ENCODE peak calls at places on chromosomes 6 and 20, in four cellular contexts. One of them, this sample, is unnamed.

GRCh38 chr20:10521068-10521834 is 86.1 kb downstream of the SLX4IP start:
- DNase-seq in brain microvascular endothelial cell: peak
- DNase-seq in CD8-positive, alpha-beta T cell: no peak
- DNase-seq in AG09309: no peak
- DNase-seq in this sample: no peak

GRCh38 chr6:156686429-156686939 is 90.7 kb upstream of the ARID1B start:
- DNase-seq in brain microvascular endothelial cell: peak
- DNase-seq in CD8-positive, alpha-beta T cell: no peak
- DNase-seq in AG09309: no peak
- DNase-seq in this sample: peak

GRCh38 chr6:65289491-65289890 is 417.5 kb downstream of the EYS start:
- DNase-seq in brain microvascular endothelial cell: no peak
- DNase-seq in CD8-positive, alpha-beta T cell: no peak
- DNase-seq in AG09309: no peak
- DNase-seq in this sample: peak

GRCh38 chr6:45052325-45052724 is 275.8 kb upstream of the RUNX2 start:
- DNase-seq in brain microvascular endothelial cell: no peak
- DNase-seq in CD8-positive, alpha-beta T cell: no peak
- DNase-seq in AG09309: no peak
- DNase-seq in this sample: no peak

GRCh38 chr6:38354033-38354373 is 285.7 kb downstream of the BTBD9 start:
- DNase-seq in brain microvascular endothelial cell: no peak
- DNase-seq in CD8-positive, alpha-beta T cell: no peak
- DNase-seq in AG09309: no peak
- DNase-seq in this sample: no peak

GRCh38 chr6:98824163-98824906 is 10.0 kb upstream of the POU3F2 start:
- DNase-seq in brain microvascular endothelial cell: no peak
- DNase-seq in CD8-positive, alpha-beta T cell: no peak
- DNase-seq in AG09309: no peak
- DNase-seq in this sample: no peak

GRCh38 chr6:18820725-18821124 is 433.6 kb downstream of the RNF144B start:
- DNase-seq in brain microvascular endothelial cell: no peak
- DNase-seq in CD8-positive, alpha-beta T cell: no peak
- DNase-seq in AG09309: no peak
- DNase-seq in this sample: no peak

GRCh38 chr20:63082308-63082938 is 75.7 kb upstream of the BHLHE23 start:
- DNase-seq in brain microvascular endothelial cell: peak
- DNase-seq in CD8-positive, alpha-beta T cell: no peak
- DNase-seq in AG09309: no peak
- DNase-seq in this sample: no peak

GRCh38 chr6:148577687-148578488 is 168.9 kb upstream of the UST start:
- DNase-seq in brain microvascular endothelial cell: peak
- DNase-seq in CD8-positive, alpha-beta T cell: peak
- DNase-seq in AG09309: peak
- DNase-seq in this sample: peak

GRCh38 chr6:31299947-31300346 is 28.1 kb upstream of the HLA-C start:
- DNase-seq in brain microvascular endothelial cell: no peak
- DNase-seq in CD8-positive, alpha-beta T cell: no peak
- DNase-seq in AG09309: no peak
- DNase-seq in this sample: no peak

GRCh38 chr6:2988426-2989331 is 11.0 kb upstream of the NQO2 start:
- DNase-seq in brain microvascular endothelial cell: peak
- DNase-seq in CD8-positive, alpha-beta T cell: peak
- DNase-seq in AG09309: peak
- DNase-seq in this sample: peak

GRCh38 chr6:35960192-35960591 is 39.3 kb upstream of the SRPK1 start:
- DNase-seq in brain microvascular endothelial cell: no peak
- DNase-seq in CD8-positive, alpha-beta T cell: no peak
- DNase-seq in AG09309: no peak
- DNase-seq in this sample: peak

GRCh38 chr20:34315236-34315635 is 12.1 kb upstream of the AHCY start:
- DNase-seq in brain microvascular endothelial cell: no peak
- DNase-seq in CD8-positive, alpha-beta T cell: no peak
- DNase-seq in AG09309: no peak
- DNase-seq in this sample: no peak

GRCh38 chr6:31304683-31305082 is 32.8 kb upstream of the HLA-C start:
- DNase-seq in brain microvascular endothelial cell: no peak
- DNase-seq in CD8-positive, alpha-beta T cell: no peak
- DNase-seq in AG09309: no peak
- DNase-seq in this sample: no peak

GRCh38 chr6:146295695-146296094 is 247.9 kb upstream of the RAB32 start:
- DNase-seq in brain microvascular endothelial cell: no peak
- DNase-seq in CD8-positive, alpha-beta T cell: no peak
- DNase-seq in AG09309: no peak
- DNase-seq in this sample: no peak

GRCh38 chr6:149080511-149080910 is 237.0 kb upstream of the TAB2 start:
- DNase-seq in brain microvascular endothelial cell: peak
- DNase-seq in CD8-positive, alpha-beta T cell: no peak
- DNase-seq in AG09309: peak
- DNase-seq in this sample: no peak

GRCh38 chr6:93177451-93177850 is 241.9 kb downstream of the EPHA7 start:
- DNase-seq in brain microvascular endothelial cell: no peak
- DNase-seq in CD8-positive, alpha-beta T cell: no peak
- DNase-seq in AG09309: no peak
- DNase-seq in this sample: no peak

GRCh38 chr20:36017034-36017951 is 48.9 kb downstream of the CNBD2 start:
- DNase-seq in brain microvascular endothelial cell: peak
- DNase-seq in CD8-positive, alpha-beta T cell: no peak
- DNase-seq in AG09309: peak
- DNase-seq in this sample: peak

GRCh38 chr6:97215157-97215769 is 67.8 kb downstream of the MMS22L start:
- DNase-seq in brain microvascular endothelial cell: peak
- DNase-seq in CD8-positive, alpha-beta T cell: no peak
- DNase-seq in AG09309: peak
- DNase-seq in this sample: peak

GRCh38 chr6:28977351-28978136 is 27.6 kb downstream of the ZNF311 start:
- DNase-seq in brain microvascular endothelial cell: peak
- DNase-seq in CD8-positive, alpha-beta T cell: no peak
- DNase-seq in AG09309: peak
- DNase-seq in this sample: no peak

GRCh38 chr20:426564-426963 is 18.5 kb downstream of the RBCK1 start:
- DNase-seq in brain microvascular endothelial cell: no peak
- DNase-seq in CD8-positive, alpha-beta T cell: no peak
- DNase-seq in AG09309: no peak
- DNase-seq in this sample: no peak

GRCh38 chr20:62571667-62572344 is 70.5 kb upstream of the SLCO4A1 start:
- DNase-seq in brain microvascular endothelial cell: no peak
- DNase-seq in CD8-positive, alpha-beta T cell: no peak
- DNase-seq in AG09309: no peak
- DNase-seq in this sample: no peak

GRCh38 chr6:129110687-129111343 is 227.9 kb downstream of the LAMA2 start:
- DNase-seq in brain microvascular endothelial cell: no peak
- DNase-seq in CD8-positive, alpha-beta T cell: no peak
- DNase-seq in AG09309: no peak
- DNase-seq in this sample: no peak

GRCh38 chr6:13914346-13914745 is 10.4 kb upstream of the RNF182 start:
- DNase-seq in brain microvascular endothelial cell: no peak
- DNase-seq in CD8-positive, alpha-beta T cell: no peak
- DNase-seq in AG09309: no peak
- DNase-seq in this sample: no peak

GRCh38 chr6:158018370-158018771 is 36.7 kb downstream of the SYNJ2 start:
- DNase-seq in brain microvascular endothelial cell: no peak
- DNase-seq in CD8-positive, alpha-beta T cell: no peak
- DNase-seq in AG09309: no peak
- DNase-seq in this sample: no peak

GRCh38 chr20:46060301-46060881 is 29.4 kb downstream of the NCOA5 start:
- DNase-seq in brain microvascular endothelial cell: no peak
- DNase-seq in CD8-positive, alpha-beta T cell: no peak
- DNase-seq in AG09309: no peak
- DNase-seq in this sample: no peak

GRCh38 chr6:76831299-76831698 is 632.0 kb downstream of the HTR1B start:
- DNase-seq in brain microvascular endothelial cell: no peak
- DNase-seq in CD8-positive, alpha-beta T cell: no peak
- DNase-seq in AG09309: no peak
- DNase-seq in this sample: no peak

GRCh38 chr6:106145741-106146227 is 59.6 kb downstream of the PRDM1 start:
- DNase-seq in brain microvascular endothelial cell: peak
- DNase-seq in CD8-positive, alpha-beta T cell: no peak
- DNase-seq in AG09309: no peak
- DNase-seq in this sample: no peak

GRCh38 chr6:53792973-53793317 is 1.9 kb upstream of the LRRC1 start:
- DNase-seq in brain microvascular endothelial cell: no peak
- DNase-seq in CD8-positive, alpha-beta T cell: no peak
- DNase-seq in AG09309: no peak
- DNase-seq in this sample: no peak
- H3K4me3 ChIP-seq in brain microvascular endothelial cell: peak
- H3K4me3 ChIP-seq in CD8-positive, alpha-beta T cell: no peak
- H3K4me3 ChIP-seq in AG09309: peak
- H3K4me3 ChIP-seq in this sample: peak

DNA sequence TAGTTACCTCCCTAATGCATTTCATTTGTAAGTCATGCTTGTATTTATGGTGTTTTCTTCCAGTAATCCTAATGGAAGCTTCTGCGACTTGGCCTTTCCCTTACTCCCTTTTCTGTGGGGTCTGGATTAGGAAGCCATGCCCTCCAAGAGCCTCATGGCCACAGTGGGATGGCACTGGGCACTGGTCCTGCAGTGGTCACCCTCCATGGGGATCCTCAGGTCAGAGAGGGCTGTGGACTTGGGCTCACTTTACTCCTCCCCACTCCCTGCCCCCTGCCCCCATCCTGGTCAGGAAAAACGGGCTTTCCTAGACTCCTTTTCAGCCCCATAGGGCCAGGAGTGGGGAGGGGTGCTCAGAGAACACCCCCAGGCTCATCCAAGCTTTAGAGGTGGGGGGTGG is 49.9 kb downstream of the EBF4 start:
- DNase-seq in brain microvascular endothelial cell: no peak
- DNase-seq in CD8-positive, alpha-beta T cell: no peak
- DNase-seq in AG09309: no peak
- DNase-seq in this sample: no peak
- H3K4me3 ChIP-seq in brain microvascular endothelial cell: no peak
- H3K4me3 ChIP-seq in CD8-positive, alpha-beta T cell: peak
- H3K4me3 ChIP-seq in AG09309: no peak
- H3K4me3 ChIP-seq in this sample: no peak

GRCh38 chr6:150145427-150145826 is 2.6 kb downstream of the PPP1R14C start:
- DNase-seq in brain microvascular endothelial cell: no peak
- DNase-seq in CD8-positive, alpha-beta T cell: no peak
- DNase-seq in AG09309: no peak
- DNase-seq in this sample: no peak
- H3K4me3 ChIP-seq in brain microvascular endothelial cell: no peak
- H3K4me3 ChIP-seq in CD8-positive, alpha-beta T cell: no peak
- H3K4me3 ChIP-seq in AG09309: no peak
- H3K4me3 ChIP-seq in this sample: no peak

GRCh38 chr20:12955611-12956010 is 53.2 kb upstream of the SPTLC3 start:
- DNase-seq in brain microvascular endothelial cell: no peak
- DNase-seq in CD8-positive, alpha-beta T cell: no peak
- DNase-seq in AG09309: no peak
- DNase-seq in this sample: no peak
- H3K4me3 ChIP-seq in brain microvascular endothelial cell: no peak
- H3K4me3 ChIP-seq in CD8-positive, alpha-beta T cell: no peak
- H3K4me3 ChIP-seq in AG09309: no peak
- H3K4me3 ChIP-seq in this sample: no peak

DNA sequence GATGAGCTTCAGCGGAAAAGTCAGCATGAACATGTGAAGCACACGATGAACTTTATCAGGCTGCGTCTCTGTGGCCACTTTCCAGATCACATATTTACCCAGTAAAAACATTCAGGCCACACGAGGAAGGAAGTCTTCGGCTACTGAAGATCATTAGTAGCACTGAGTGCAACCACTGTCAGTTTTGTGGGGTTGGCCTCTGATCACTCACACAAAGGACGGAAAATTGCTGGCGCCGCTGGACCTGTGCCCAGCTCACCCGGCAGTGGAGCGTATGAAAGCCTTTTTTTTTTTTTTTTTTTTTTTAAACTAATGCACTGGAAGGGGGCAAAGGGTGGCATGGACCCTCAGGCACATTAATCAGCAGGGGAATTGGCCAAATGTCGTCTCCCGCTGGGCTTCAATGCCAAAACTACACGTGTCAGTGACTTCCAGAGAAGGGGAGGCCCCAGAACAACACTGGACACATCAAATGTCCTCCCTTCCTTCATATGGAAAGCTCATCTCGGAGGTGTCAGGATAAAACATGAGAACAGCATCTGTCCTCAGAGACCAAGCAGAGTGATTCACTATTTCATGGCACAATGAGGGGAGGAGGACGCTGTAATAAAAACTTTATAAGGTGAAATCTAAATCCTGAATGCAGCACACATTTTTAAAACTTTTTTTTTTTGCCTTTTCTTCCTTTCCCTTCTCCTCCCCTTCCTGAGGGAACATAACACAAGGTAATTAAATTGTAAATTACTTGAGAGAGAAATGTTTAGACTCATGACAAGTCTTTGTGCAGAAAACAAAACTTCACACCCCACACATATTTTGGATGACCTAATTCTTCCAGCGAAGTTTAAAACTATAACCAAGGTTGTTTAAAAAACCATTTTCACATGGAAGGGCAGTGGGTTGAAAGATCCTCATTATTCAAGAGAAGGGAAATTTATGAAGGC is 223.4 kb downstream of the FOXC1 start:
- DNase-seq in brain microvascular endothelial cell: peak
- DNase-seq in CD8-positive, alpha-beta T cell: no peak
- DNase-seq in AG09309: no peak
- DNase-seq in this sample: no peak
- H3K4me3 ChIP-seq in brain microvascular endothelial cell: no peak
- H3K4me3 ChIP-seq in CD8-positive, alpha-beta T cell: no peak
- H3K4me3 ChIP-seq in AG09309: no peak
- H3K4me3 ChIP-seq in this sample: no peak

GRCh38 chr6:99993533-99994251 is at the start of gene MCHR2:
- DNase-seq in brain microvascular endothelial cell: no peak
- DNase-seq in CD8-positive, alpha-beta T cell: no peak
- DNase-seq in AG09309: no peak
- DNase-seq in this sample: no peak
- H3K4me3 ChIP-seq in brain microvascular endothelial cell: peak
- H3K4me3 ChIP-seq in CD8-positive, alpha-beta T cell: no peak
- H3K4me3 ChIP-seq in AG09309: peak
- H3K4me3 ChIP-seq in this sample: peak

DNA sequence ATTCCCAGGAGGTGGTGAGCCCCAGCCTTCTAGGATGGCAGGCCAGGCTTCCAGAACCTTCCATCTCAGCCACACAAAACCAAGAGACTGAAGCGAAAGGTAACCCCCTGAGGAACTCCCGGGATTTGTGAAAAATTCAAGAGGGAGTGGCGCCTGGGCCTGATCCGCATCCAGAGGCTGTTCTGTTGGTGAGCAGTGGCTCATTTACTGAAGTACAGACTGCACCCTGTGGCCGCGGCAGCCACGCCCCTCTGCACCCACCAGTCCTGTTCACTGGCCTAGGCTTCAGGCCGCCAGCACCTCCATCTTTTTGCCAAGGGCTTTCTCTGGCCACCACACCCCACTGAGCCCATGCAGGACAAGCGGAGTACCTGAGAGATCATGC is 79.1 kb upstream of the PTPN1 start:
- DNase-seq in brain microvascular endothelial cell: no peak
- DNase-seq in CD8-positive, alpha-beta T cell: no peak
- DNase-seq in AG09309: no peak
- DNase-seq in this sample: no peak
- H3K4me3 ChIP-seq in brain microvascular endothelial cell: no peak
- H3K4me3 ChIP-seq in CD8-positive, alpha-beta T cell: no peak
- H3K4me3 ChIP-seq in AG09309: no peak
- H3K4me3 ChIP-seq in this sample: no peak

GRCh38 chr20:5608104-5608447 is 142.1 kb upstream of the SHLD1 start:
- DNase-seq in brain microvascular endothelial cell: no peak
- DNase-seq in CD8-positive, alpha-beta T cell: no peak
- DNase-seq in AG09309: no peak
- DNase-seq in this sample: no peak
- H3K4me3 ChIP-seq in brain microvascular endothelial cell: peak
- H3K4me3 ChIP-seq in CD8-positive, alpha-beta T cell: peak
- H3K4me3 ChIP-seq in AG09309: peak
- H3K4me3 ChIP-seq in this sample: peak